ENCODE peak calls at places on chromosomes 4 and X, in five cellular contexts. One of them, this sample, is unnamed.

GRCh38 chr4:122541996-122542395 is 78.9 kb downstream of the IL21 start:
- DNase-seq in IMR-90: no peak
- DNase-seq in H9: no peak
- DNase-seq in H1: no peak
- DNase-seq in mesenchymal stem cell: no peak
- DNase-seq in this sample: no peak

GRCh38 chr4:14262221-14262620 is 634.7 kb upstream of the BOD1L1 start:
- DNase-seq in IMR-90: no peak
- DNase-seq in H9: no peak
- DNase-seq in H1: no peak
- DNase-seq in mesenchymal stem cell: no peak
- DNase-seq in this sample: no peak

GRCh38 chrX:28552322-28552721 is 34.9 kb upstream of the IL1RAPL1 start:
- DNase-seq in IMR-90: peak; percentile 16
- DNase-seq in H9: no peak
- DNase-seq in H1: no peak
- DNase-seq in mesenchymal stem cell: no peak
- DNase-seq in this sample: no peak

GRCh38 chr4:38381788-38382187 is 282.2 kb upstream of the KLF3 start:
- DNase-seq in IMR-90: no peak
- DNase-seq in H9: no peak
- DNase-seq in H1: no peak
- DNase-seq in mesenchymal stem cell: no peak
- DNase-seq in this sample: no peak

GRCh38 chr4:112379306-112379705 is 82.1 kb downstream of the ALPK1 start:
- DNase-seq in IMR-90: no peak
- DNase-seq in H9: peak; percentile 93
- DNase-seq in H1: peak; percentile 68
- DNase-seq in mesenchymal stem cell: peak; percentile 8
- DNase-seq in this sample: peak; percentile 60

GRCh38 chrX:11329016-11329415 is 35.8 kb downstream of the AMELX start:
- DNase-seq in IMR-90: peak; percentile 7
- DNase-seq in H9: no peak
- DNase-seq in H1: no peak
- DNase-seq in mesenchymal stem cell: no peak
- DNase-seq in this sample: no peak

GRCh38 chr4:82201805-82202636 is 171.8 kb downstream of the HNRNPD start:
- DNase-seq in IMR-90: peak; percentile 27
- DNase-seq in H9: peak; percentile 60
- DNase-seq in H1: no peak
- DNase-seq in mesenchymal stem cell: peak; percentile 50
- DNase-seq in this sample: peak; percentile 56

GRCh38 chr4:3717241-3717640 is 48.9 kb upstream of the ADRA2C start:
- DNase-seq in IMR-90: no peak
- DNase-seq in H9: no peak
- DNase-seq in H1: no peak
- DNase-seq in mesenchymal stem cell: no peak
- DNase-seq in this sample: no peak

GRCh38 chr4:76377922-76378321 is 43.0 kb downstream of the CCDC158 start:
- DNase-seq in IMR-90: peak; percentile 61
- DNase-seq in H9: no peak
- DNase-seq in H1: no peak
- DNase-seq in mesenchymal stem cell: peak; percentile 44
- DNase-seq in this sample: peak; percentile 32

GRCh38 chrX:140091276-140091886 is 126.1 kb upstream of the CXorf66 start:
- DNase-seq in IMR-90: no peak
- DNase-seq in H9: peak; percentile 58
- DNase-seq in H1: no peak
- DNase-seq in mesenchymal stem cell: no peak
- DNase-seq in this sample: peak; percentile 31

GRCh38 chr4:44725861-44726820 is at the start of gene GNPDA2:
- DNase-seq in IMR-90: peak; percentile 89
- DNase-seq in H9: peak; percentile 90
- DNase-seq in H1: peak; percentile 70
- DNase-seq in mesenchymal stem cell: peak; percentile 92
- DNase-seq in this sample: peak; percentile 78

GRCh38 chr4:48073567-48074103 is 57.1 kb downstream of the NIPAL1 start:
- DNase-seq in IMR-90: no peak
- DNase-seq in H9: no peak
- DNase-seq in H1: no peak
- DNase-seq in mesenchymal stem cell: no peak
- DNase-seq in this sample: no peak

GRCh38 chr4:131093303-131093702 is 1997.4 kb downstream of the C4orf33 start:
- DNase-seq in IMR-90: no peak
- DNase-seq in H9: no peak
- DNase-seq in H1: no peak
- DNase-seq in mesenchymal stem cell: no peak
- DNase-seq in this sample: no peak

GRCh38 chrX:63754860-63755579 is 30.0 kb downstream of the ARHGEF9 start:
- DNase-seq in IMR-90: peak; percentile 93
- DNase-seq in H9: peak; percentile 97
- DNase-seq in H1: peak; percentile 86
- DNase-seq in mesenchymal stem cell: peak; percentile 94
- DNase-seq in this sample: peak; percentile 80

GRCh38 chr4:108320066-108320465 is 151.3 kb upstream of the LEF1 start:
- DNase-seq in IMR-90: no peak
- DNase-seq in H9: no peak
- DNase-seq in H1: no peak
- DNase-seq in mesenchymal stem cell: no peak
- DNase-seq in this sample: no peak

GRCh38 chrX:2735270-2735669 is 16.6 kb upstream of the XG start:
- DNase-seq in IMR-90: no peak
- DNase-seq in H9: no peak
- DNase-seq in H1: no peak
- DNase-seq in mesenchymal stem cell: no peak
- DNase-seq in this sample: no peak

GRCh38 chr4:15717126-15717525 is 14.3 kb downstream of the BST1 start:
- DNase-seq in IMR-90: peak; percentile 59
- DNase-seq in H9: no peak
- DNase-seq in H1: no peak
- DNase-seq in mesenchymal stem cell: peak; percentile 47
- DNase-seq in this sample: no peak

GRCh38 chrX:70398899-70399298 is 24.2 kb upstream of the GDPD2 start:
- DNase-seq in IMR-90: peak; percentile 16
- DNase-seq in H9: no peak
- DNase-seq in H1: no peak
- DNase-seq in mesenchymal stem cell: peak; percentile 53
- DNase-seq in this sample: no peak

GRCh38 chr4:29770627-29771026 is 949.5 kb upstream of the PCDH7 start:
- DNase-seq in IMR-90: peak; percentile 17
- DNase-seq in H9: no peak
- DNase-seq in H1: no peak
- DNase-seq in mesenchymal stem cell: peak; percentile 6
- DNase-seq in this sample: no peak

GRCh38 chr4:83240379-83240875 is 44.2 kb downstream of the COQ2 start:
- DNase-seq in IMR-90: no peak
- DNase-seq in H9: no peak
- DNase-seq in H1: no peak
- DNase-seq in mesenchymal stem cell: no peak
- DNase-seq in this sample: no peak

GRCh38 chr4:24794916-24795665 is at the start of gene SOD3:
- DNase-seq in IMR-90: peak; percentile 86
- DNase-seq in H9: peak; percentile 93
- DNase-seq in H1: peak; percentile 53
- DNase-seq in mesenchymal stem cell: peak; percentile 69
- DNase-seq in this sample: peak; percentile 48

GRCh38 chr4:62487016-62487415 is 1286.9 kb downstream of the ADGRL3 start:
- DNase-seq in IMR-90: no peak
- DNase-seq in H9: no peak
- DNase-seq in H1: no peak
- DNase-seq in mesenchymal stem cell: no peak
- DNase-seq in this sample: no peak

GRCh38 chrX:73863268-73863667 is 300.3 kb downstream of the CHIC1 start:
- DNase-seq in IMR-90: no peak
- DNase-seq in H9: no peak
- DNase-seq in H1: no peak
- DNase-seq in mesenchymal stem cell: no peak
- DNase-seq in this sample: no peak

GRCh38 chrX:22650691-22651090 is 349.1 kb upstream of the DDX53 start:
- DNase-seq in IMR-90: no peak
- DNase-seq in H9: no peak
- DNase-seq in H1: no peak
- DNase-seq in mesenchymal stem cell: no peak
- DNase-seq in this sample: no peak

GRCh38 chr4:25370242-25370641 is 6.8 kb upstream of the ANAPC4 start:
- DNase-seq in IMR-90: no peak
- DNase-seq in H9: no peak
- DNase-seq in H1: no peak
- DNase-seq in mesenchymal stem cell: no peak
- DNase-seq in this sample: no peak

GRCh38 chr4:71411976-71412375 is 73.2 kb downstream of the SLC4A4 start:
- DNase-seq in IMR-90: peak; percentile 13
- DNase-seq in H9: no peak
- DNase-seq in H1: no peak
- DNase-seq in mesenchymal stem cell: no peak
- DNase-seq in this sample: no peak

GRCh38 chrX:80876877-80877276 is 67.2 kb upstream of the BRWD3 start:
- DNase-seq in IMR-90: peak; percentile 44
- DNase-seq in H9: no peak
- DNase-seq in H1: no peak
- DNase-seq in mesenchymal stem cell: peak; percentile 25
- DNase-seq in this sample: peak; percentile 3

GRCh38 chr4:161728929-161729328 is 434.9 kb downstream of the FSTL5 start:
- DNase-seq in IMR-90: no peak
- DNase-seq in H9: no peak
- DNase-seq in H1: no peak
- DNase-seq in mesenchymal stem cell: no peak
- DNase-seq in this sample: no peak

GRCh38 chr4:61445374-61446063 is 245.4 kb downstream of the ADGRL3 start:
- DNase-seq in IMR-90: no peak
- DNase-seq in H9: no peak
- DNase-seq in H1: no peak
- DNase-seq in mesenchymal stem cell: no peak
- DNase-seq in this sample: no peak

GRCh38 chr4:61442936-61443335 is 242.8 kb downstream of the ADGRL3 start:
- DNase-seq in IMR-90: no peak
- DNase-seq in H9: no peak
- DNase-seq in H1: no peak
- DNase-seq in mesenchymal stem cell: peak; percentile 2
- DNase-seq in this sample: no peak

GRCh38 chr4:61446957-61447356 is 246.8 kb downstream of the ADGRL3 start:
- DNase-seq in IMR-90: no peak
- DNase-seq in H9: no peak
- DNase-seq in H1: no peak
- DNase-seq in mesenchymal stem cell: no peak
- DNase-seq in this sample: no peak

GRCh38 chr4:61440306-61440705 is 240.2 kb downstream of the ADGRL3 start:
- DNase-seq in IMR-90: no peak
- DNase-seq in H9: no peak
- DNase-seq in H1: no peak
- DNase-seq in mesenchymal stem cell: no peak
- DNase-seq in this sample: no peak

DNA sequence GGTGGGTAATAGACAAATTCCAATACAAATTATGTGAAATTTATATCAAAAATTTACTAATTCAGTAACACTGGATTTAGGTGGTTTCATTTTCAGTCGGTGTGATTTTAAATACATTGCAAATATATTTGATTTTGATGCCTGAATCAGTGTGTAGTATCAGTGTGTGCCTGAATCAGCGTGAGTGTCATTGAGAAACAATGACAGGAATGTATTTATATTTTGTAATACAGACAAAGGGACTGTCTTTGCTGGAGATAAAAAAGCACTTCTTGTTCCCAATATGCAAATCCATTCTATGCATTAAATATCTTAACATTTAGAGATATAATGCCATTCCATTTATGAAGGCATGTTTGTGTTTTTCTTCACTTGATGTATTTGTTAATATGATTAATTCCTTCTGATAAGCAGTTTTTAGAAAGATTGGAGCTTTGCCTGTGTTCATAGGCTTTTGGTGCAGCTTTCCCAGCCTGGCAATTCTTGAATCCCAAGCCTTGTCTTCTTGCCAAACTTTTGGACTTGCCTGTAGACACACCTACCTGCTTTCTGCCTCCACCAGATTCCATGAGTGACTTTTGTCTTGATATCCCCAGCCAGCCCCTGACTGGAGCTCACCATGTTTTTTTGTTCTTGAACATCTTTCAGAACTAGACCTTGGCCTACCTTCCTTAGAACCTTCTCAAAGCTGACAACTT is 243.8 kb downstream of the ADGRL3 start:
- DNase-seq in IMR-90: peak; percentile 61
- DNase-seq in H9: no peak
- DNase-seq in H1: no peak
- DNase-seq in mesenchymal stem cell: peak; percentile 50
- DNase-seq in this sample: no peak
- H3K18ac ChIP-seq in IMR-90: peak overlapping the region; percentile 80
- H3K18ac ChIP-seq in H9: no peak overlapping the region
- H3K18ac ChIP-seq in H1: no peak overlapping the region
- H3K18ac ChIP-seq in mesenchymal stem cell: no peak overlapping the region
- H3K18ac ChIP-seq in this sample: no peak overlapping the region

GRCh38 chr4:140253556-140254027 is 99.6 kb upstream of the MAML3 start:
- DNase-seq in IMR-90: no peak
- DNase-seq in H9: no peak
- DNase-seq in H1: no peak
- DNase-seq in mesenchymal stem cell: no peak
- DNase-seq in this sample: no peak
- H4K91ac ChIP-seq in IMR-90: peak overlapping the region; percentile 56
- H4K91ac ChIP-seq in H9: no peak overlapping the region
- H4K91ac ChIP-seq in H1: no peak overlapping the region
- H4K91ac ChIP-seq in mesenchymal stem cell: no peak overlapping the region
- H4K91ac ChIP-seq in this sample: no peak overlapping the region

GRCh38 chrX:154431321-154431720 is 2.8 kb downstream of the ATP6AP1 start:
- DNase-seq in IMR-90: no peak
- DNase-seq in H9: no peak
- DNase-seq in H1: no peak
- DNase-seq in mesenchymal stem cell: no peak
- DNase-seq in this sample: no peak
- H3K18ac ChIP-seq in IMR-90: no peak overlapping the region
- H3K18ac ChIP-seq in H9: no peak overlapping the region
- H3K18ac ChIP-seq in H1: no peak overlapping the region
- H3K18ac ChIP-seq in mesenchymal stem cell: no peak overlapping the region
- H3K18ac ChIP-seq in this sample: no peak overlapping the region

DNA sequence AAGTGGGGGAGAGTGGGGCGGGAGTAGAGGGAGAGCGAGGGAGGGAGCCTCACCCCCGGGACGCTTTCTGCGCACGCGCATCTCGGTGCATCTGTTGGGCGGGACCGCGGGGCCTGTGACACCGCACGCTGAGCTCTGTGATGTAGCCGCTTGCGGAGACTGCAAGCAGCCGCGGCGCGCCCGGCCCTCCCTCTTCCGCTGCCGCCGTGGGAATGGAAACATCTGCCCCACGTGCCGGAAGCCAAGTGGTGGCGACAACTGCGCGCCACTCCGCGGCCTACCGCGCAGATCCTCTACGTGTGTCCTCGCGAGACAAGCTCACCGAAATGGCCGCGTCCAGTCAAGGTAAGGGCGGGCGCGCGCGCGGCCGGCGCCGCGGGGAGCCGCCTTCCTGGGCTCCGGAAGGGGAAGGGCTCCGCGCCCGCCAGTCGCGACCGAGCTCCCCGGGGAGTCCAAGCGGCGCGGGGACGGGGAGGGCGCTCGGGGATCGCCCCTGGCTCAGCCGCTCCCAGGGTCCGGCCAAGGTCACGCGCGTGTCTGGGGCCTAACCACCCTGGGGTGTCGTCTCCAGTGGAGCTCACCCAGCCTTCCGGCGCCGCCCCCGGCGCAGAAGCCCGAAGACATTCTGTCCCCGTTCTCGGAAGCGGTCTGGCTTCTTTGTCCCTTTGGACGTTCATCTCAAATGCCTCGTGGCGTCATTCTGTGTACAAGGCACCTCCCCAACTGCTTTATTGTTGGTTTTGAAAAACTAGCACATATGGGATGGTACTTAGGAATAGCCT is at the start of gene FUNDC2:
- DNase-seq in IMR-90: peak; percentile 90
- DNase-seq in H9: peak; percentile 87
- DNase-seq in H1: peak; percentile 46
- DNase-seq in mesenchymal stem cell: peak; percentile 95
- DNase-seq in this sample: peak; percentile 81
- H4K91ac ChIP-seq in IMR-90: peak within 1 kb of the TSS; percentile 72
- H4K91ac ChIP-seq in H9: no peak within 1 kb of the TSS
- H4K91ac ChIP-seq in H1: no peak within 1 kb of the TSS
- H4K91ac ChIP-seq in mesenchymal stem cell: peak within 1 kb of the TSS; percentile 80
- H4K91ac ChIP-seq in this sample: no peak within 1 kb of the TSS